ENCODE peak calls at places on chromosome 20, in four cellular contexts. U is Peyer's patch, F is kidney, O is fibroblast of pulmonary artery. R is an unnamed sample.
A peak's percentile ranks its signal among the peaks of the same experiment; 100 is the strongest.

GRCh38 chr20:25543068-25543467 is 42.3 kb downstream of the NINL start:
- DNase-seq in U (no peak), F (no peak), O (peak; percentile 45), R (no peak)

GRCh38 chr20:5696011-5696559 is 54.1 kb upstream of the SHLD1 start:
- DNase-seq in U (no peak), F (no peak), O (peak; percentile 96), R (no peak)

GRCh38 chr20:22455259-22455658 is 129.1 kb downstream of the FOXA2 start:
- DNase-seq in U (no peak), F (no peak), O (no peak), R (no peak)

GRCh38 chr20:1426231-1426849 is 33.5 kb upstream of the FKBP1A start:
- DNase-seq in U (no peak), F (no peak), O (no peak), R (no peak)

GRCh38 chr20:16864069-16864468 is 115.9 kb downstream of the OTOR start:
- DNase-seq in U (no peak), F (no peak), O (peak; percentile 1), R (no peak)

GRCh38 chr20:50717974-50718761 is 13.2 kb upstream of the PARD6B start:
- DNase-seq in U (peak; percentile 40), F (no peak), O (no peak), R (no peak)

GRCh38 chr20:56389807-56390206 is 2.2 kb downstream of the AURKA start:
- DNase-seq in U (no peak), F (no peak), O (no peak), R (no peak)

GRCh38 chr20:61694666-61695065 is 371.0 kb downstream of the TAF4 start:
- DNase-seq in U (no peak), F (no peak), O (no peak), R (no peak)

GRCh38 chr20:40600441-40601235 is 88.4 kb downstream of the MAFB start:
- DNase-seq in U (no peak), F (no peak), O (no peak), R (no peak)

GRCh38 chr20:50048420-50049166 is 64.4 kb downstream of the UBE2V1 start:
- DNase-seq in U (no peak), F (no peak), O (no peak), R (peak; percentile 79)

GRCh38 chr20:32344835-32345506 is 13.2 kb upstream of the ASXL1 start:
- DNase-seq in U (no peak), F (no peak), O (no peak), R (no peak)

GRCh38 chr20:32350421-32350820 is 7.7 kb upstream of the ASXL1 start:
- DNase-seq in U (no peak), F (no peak), O (no peak), R (no peak)

GRCh38 chr20:32343438-32343837 is 14.7 kb upstream of the ASXL1 start:
- DNase-seq in U (no peak), F (no peak), O (peak; percentile 81), R (no peak)

GRCh38 chr20:32352101-32352720 is 5.9 kb upstream of the ASXL1 start:
- DNase-seq in U (no peak), F (no peak), O (no peak), R (no peak)

DNA sequence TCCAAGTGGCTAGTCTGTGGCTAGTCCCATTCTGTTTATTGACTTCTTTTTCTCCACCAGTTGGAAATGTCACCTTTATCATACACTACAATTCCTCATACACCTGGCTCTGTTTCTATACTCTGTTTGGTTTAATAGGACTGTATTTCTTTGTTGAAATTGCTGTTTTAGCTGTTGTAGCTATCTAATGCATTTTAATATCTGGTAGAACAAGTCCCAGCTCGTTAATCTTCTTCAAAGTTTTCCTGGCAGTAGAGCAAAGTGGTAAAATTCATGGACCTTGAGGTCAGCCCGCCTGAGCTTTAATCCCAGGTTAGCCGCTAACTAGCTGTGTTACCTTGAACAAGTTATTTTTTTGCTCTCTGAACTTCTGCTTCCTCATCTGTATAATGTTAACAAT is 9.9 kb upstream of the ASXL1 start:
- DNase-seq in U (no peak), F (no peak), O (no peak), R (no peak)
- TF ChIP-seq CTCF in U (no peak), F (no peak), O (no peak), R (no peak)

GRCh38 chr20:45407783-45408645 is at the start of gene DBNDD2:
- DNase-seq in U (no peak), F (no peak), O (no peak), R (no peak)

GRCh38 chr20:45407067-45407745 is 883 bp upstream of the DBNDD2 start:
- DNase-seq in U (peak; percentile 59), F (no peak), O (peak; percentile 31), R (no peak)

GRCh38 chr20:45405566-45406259 is 2.4 kb upstream of the DBNDD2 start:
- DNase-seq in U (peak; percentile 58), F (peak; percentile 78), O (no peak), R (no peak)

GRCh38 chr20:45404438-45404837 is 3.7 kb upstream of the DBNDD2 start:
- DNase-seq in U (no peak), F (no peak), O (no peak), R (no peak)

GRCh38 chr20:45406260-45407066 is 1.6 kb upstream of the DBNDD2 start:
- DNase-seq in U (peak; percentile 84), F (peak; percentile 88), O (peak; percentile 24), R (no peak)
- TF ChIP-seq CTCF in U (peak; percentile 1), F (no peak), O (no peak), R (no peak)

GRCh38 chr20:58446938-58447265 is 57.9 kb downstream of the VAPB start:
- DNase-seq in U (no peak), F (no peak), O (no peak), R (no peak)

GRCh38 chr20:58450259-58450658 is 61.2 kb downstream of the VAPB start:
- DNase-seq in U (no peak), F (no peak), O (no peak), R (no peak)

GRCh38 chr20:58447733-58448391 is 58.8 kb downstream of the VAPB start:
- DNase-seq in U (peak; percentile 79), F (no peak), O (peak; percentile 73), R (no peak)

GRCh38 chr20:58449703-58450138 is 60.7 kb downstream of the VAPB start:
- DNase-seq in U (no peak), F (no peak), O (no peak), R (no peak)

GRCh38 chr20:58448958-58449357 is 59.9 kb downstream of the VAPB start:
- DNase-seq in U (no peak), F (no peak), O (no peak), R (no peak)
- TF ChIP-seq CTCF in U (no peak), F (no peak), O (no peak), R (no peak)

GRCh38 chr20:63737690-63737939 is 1.2 kb downstream of the LIME1 start:
- DNase-seq in U (no peak), F (no peak), O (no peak), R (no peak)

GRCh38 chr20:63734946-63735858 is 1.3 kb upstream of the LIME1 start:
- DNase-seq in U (no peak), F (peak; percentile 78), O (no peak), R (no peak)

GRCh38 chr20:63736893-63737689 is 627 bp downstream of the LIME1 start:
- DNase-seq in U (peak; percentile 73), F (peak; percentile 78), O (no peak), R (no peak)

GRCh38 chr20:63734111-63734945 is 2.1 kb upstream of the LIME1 start:
- DNase-seq in U (no peak), F (no peak), O (no peak), R (no peak)

DNA sequence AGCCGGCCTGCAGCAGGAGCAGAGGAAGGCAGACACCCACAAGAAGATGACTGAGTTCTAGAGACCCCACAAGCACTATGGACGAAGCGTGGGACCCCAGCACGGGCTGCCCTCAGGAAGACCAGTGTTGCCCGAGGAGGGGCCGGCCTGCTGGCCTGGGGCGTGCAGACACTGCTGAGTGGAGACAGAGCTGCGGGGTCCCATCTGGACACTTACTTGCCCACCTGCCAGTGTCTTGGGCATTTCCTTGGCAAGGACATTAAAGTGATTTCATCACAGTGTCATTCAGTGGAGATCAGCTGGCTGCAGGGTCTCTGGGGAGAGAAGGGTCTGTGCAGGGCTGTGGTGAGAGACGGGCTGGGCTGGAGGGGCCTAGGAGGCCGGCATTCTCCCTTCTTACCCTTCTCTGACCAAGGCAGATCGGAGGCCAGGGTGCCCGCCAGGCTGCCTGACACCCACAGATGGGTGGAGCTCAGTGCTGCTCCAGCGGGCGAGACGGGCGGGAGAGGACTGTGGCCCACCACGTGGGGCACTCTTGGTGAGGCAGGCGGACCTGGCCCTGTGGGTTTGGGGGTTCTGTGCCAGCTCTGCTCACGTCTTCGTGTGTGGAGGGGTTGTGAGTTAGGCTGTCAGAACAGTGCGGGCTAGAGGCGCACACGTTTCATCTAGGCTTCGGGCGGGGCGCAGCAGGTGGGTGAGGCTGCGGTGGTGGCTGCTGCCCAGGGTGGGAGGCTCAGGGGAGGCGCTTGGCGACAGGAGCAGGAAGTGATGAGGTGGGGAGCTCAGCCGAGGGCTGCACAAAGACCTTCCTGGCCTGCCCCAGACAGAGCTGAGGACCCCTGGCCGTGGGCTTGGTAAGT is at the start of gene LIME1:
- DNase-seq in U (peak; percentile 89), F (peak; percentile 82), O (no peak), R (no peak)
- TF ChIP-seq CTCF in U (no peak), F (no peak), O (no peak), R (no peak)

DNA sequence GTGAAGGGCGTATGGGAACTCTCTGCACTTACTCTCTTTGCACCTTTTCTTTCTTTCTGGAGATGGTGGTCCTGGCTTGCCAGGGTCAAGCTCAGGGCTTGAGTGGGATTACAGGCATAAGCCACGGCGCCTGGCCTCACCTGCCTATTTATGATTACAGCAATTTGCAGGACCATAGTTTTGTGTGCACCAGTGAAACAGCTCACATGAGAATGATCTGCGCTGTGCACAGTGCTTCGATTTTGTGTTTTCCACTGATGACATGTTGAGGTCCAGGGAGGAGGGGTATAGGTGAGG is 40.3 kb downstream of the RBM38 start:
- DNase-seq in U (no peak), F (no peak), O (no peak), R (no peak)
- TF ChIP-seq CTCF in U (no peak), F (no peak), O (no peak), R (no peak)

GRCh38 chr20:43409041-43409913 is 48.4 kb upstream of the SRSF6 start:
- DNase-seq in U (no peak), F (no peak), O (peak; percentile 73), R (no peak)

DNA sequence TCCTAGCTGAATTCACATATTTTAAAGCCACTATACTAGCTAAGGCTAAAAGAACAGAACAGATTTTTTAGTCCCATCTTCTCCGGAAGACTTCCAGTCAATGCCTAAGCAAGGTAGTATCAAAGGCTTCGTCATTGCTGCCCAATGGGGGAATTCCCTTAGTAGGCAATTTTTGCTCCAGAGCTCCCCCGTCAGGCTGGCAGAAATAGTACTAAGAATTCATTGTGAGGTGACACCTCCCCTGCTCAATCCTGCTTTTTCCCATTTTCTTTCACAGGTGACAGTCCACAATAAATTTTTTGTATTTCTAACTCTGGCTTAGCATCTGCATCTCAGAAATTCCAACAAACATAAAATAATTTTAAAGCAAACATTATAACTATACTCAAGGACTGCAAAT is 52.8 kb upstream of the SRSF6 start:
- DNase-seq in U (no peak), F (no peak), O (peak; percentile 21), R (no peak)
- TF ChIP-seq CTCF in U (no peak), F (no peak), O (peak; percentile 35), R (peak; percentile 26)